ENCODE peak calls at places on chromosomes 2 and 18, in four cellular contexts. B is IMR-90, T is H9, E is H1. F is an unnamed sample.

GRCh38 chr18:25230658-25231326 is 121.2 kb downstream of the ZNF521 start:
- DNase-seq in B (peak), T (no peak), E (no peak), F (no peak)

GRCh38 chr2:98875081-98875728 is 60.8 kb downstream of the CRACDL start:
- DNase-seq in B (no peak), T (no peak), E (no peak), F (peak)

GRCh38 chr2:19799881-19800780 is 101.7 kb downstream of the TTC32 start:
- DNase-seq in B (no peak), T (no peak), E (no peak), F (no peak)

GRCh38 chr2:14524041-14524802 is 108.3 kb upstream of the LRATD1 start:
- DNase-seq in B (peak), T (no peak), E (no peak), F (no peak)

GRCh38 chr2:216653931-216654365 is 20.7 kb downstream of the IGFBP2 start:
- DNase-seq in B (peak), T (no peak), E (no peak), F (no peak)

GRCh38 chr2:191660575-191660974 is 17.4 kb upstream of the NABP1 start:
- DNase-seq in B (no peak), T (no peak), E (no peak), F (no peak)

GRCh38 chr2:113842919-113843736 is 46.8 kb upstream of the ACTR3 start:
- DNase-seq in B (peak), T (no peak), E (no peak), F (no peak)

GRCh38 chr2:168559187-168559586 is 103.1 kb downstream of the CERS6 start:
- DNase-seq in B (no peak), T (no peak), E (no peak), F (no peak)

GRCh38 chr18:9736942-9737813 is 29.1 kb downstream of the RAB31 start:
- DNase-seq in B (peak), T (no peak), E (no peak), F (no peak)

GRCh38 chr18:13470555-13471494 is 252.3 kb downstream of the LDLRAD4 start:
- DNase-seq in B (no peak), T (no peak), E (no peak), F (no peak)

GRCh38 chr2:172081248-172082022 is 3.9 kb upstream of the DLX1 start:
- DNase-seq in B (no peak), T (peak), E (no peak), F (peak)

GRCh38 chr2:156845806-156846558 is 409.8 kb downstream of the GPD2 start:
- DNase-seq in B (peak), T (no peak), E (no peak), F (peak)

GRCh38 chr18:23816740-23817139 is 127.5 kb downstream of the LAMA3 start:
- DNase-seq in B (no peak), T (no peak), E (no peak), F (no peak)
- H3K56ac ChIP-seq in B (no peak), T (no peak), E (no peak), F (no peak)

DNA sequence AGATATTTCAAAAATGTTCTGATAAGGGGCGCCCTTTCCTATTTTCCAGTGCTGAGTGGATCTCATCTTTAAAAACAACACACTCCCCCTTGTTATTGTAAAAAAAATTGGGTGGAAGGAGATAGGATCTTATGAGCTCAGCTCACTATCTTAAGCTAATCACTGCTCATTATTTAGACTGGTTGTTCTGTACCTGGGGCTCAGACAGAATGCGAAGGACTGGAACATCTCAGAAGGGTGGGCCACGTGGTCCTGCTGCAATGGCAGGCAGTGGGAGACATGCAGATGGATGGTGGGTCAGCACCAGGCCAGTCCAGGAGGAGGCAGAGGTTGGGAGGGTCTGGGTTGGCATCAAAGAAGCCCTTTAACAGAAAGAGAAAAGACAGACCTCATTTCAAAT is 48.3 kb upstream of the GPR155 start:
- DNase-seq in B (no peak), T (no peak), E (no peak), F (peak)
- H3K56ac ChIP-seq in B (no peak), T (no peak), E (no peak), F (no peak)

GRCh38 chr18:39564716-39565115 is 1999.1 kb upstream of the CELF4 start:
- DNase-seq in B (no peak), T (no peak), E (no peak), F (no peak)
- H3K56ac ChIP-seq in B (no peak), T (no peak), E (no peak), F (no peak)

DNA sequence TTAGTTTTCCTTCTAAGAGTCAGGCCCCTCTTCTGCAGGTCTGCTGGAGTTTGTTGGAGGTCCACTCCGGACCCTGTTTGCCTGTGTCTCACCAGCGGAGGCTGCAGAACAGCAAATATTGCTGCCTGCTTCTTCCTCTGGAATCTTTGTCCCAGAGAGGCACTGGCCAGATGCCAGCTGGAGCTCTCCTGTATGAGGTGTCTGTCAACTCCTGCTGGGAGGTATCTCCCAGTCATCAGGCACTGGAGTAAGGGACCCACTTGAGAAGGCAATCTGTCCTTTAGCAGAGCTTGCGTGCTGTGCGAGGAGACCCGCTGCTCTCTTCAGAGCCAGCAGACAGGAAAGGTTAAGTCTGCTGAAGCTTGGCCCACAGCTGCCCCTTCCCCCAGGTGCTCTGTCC is 4.8 kb downstream of the REG1B start:
- DNase-seq in B (no peak), T (no peak), E (no peak), F (no peak)
- H3K56ac ChIP-seq in B (no peak), T (no peak), E (no peak), F (no peak)

GRCh38 chr18:30632058-30632718 is 410.4 kb downstream of the DSC3 start:
- DNase-seq in B (no peak), T (peak), E (peak), F (peak)
- H3K56ac ChIP-seq in B (no peak), T (no peak), E (no peak), F (peak)